ENCODE peak calls at places on chromosomes 1 and 21, in six cellular contexts. K, F, J, M, S and U are unnamed samples.

GRCh38 chr1:47211796-47212269 is 20.2 kb downstream of the TAL1 start:
- DNase-seq in M (peak), S (peak), J (peak), F (no peak), K (no peak), U (no peak)

GRCh38 chr1:232726048-232726779 is 79.0 kb upstream of the MAP10 start:
- DNase-seq in S (no peak), J (no peak), F (no peak), K (no peak), M (peak), U (no peak)

GRCh38 chr1:214573386-214574358 is 22.3 kb upstream of the PTPN14 start:
- DNase-seq in F (no peak), K (no peak), M (no peak), S (no peak), J (no peak), U (peak)

GRCh38 chr21:33374080-33374873 is 28.9 kb upstream of the IFNGR2 start:
- DNase-seq in F (no peak), K (peak), J (peak), M (peak), S (no peak), U (peak)

GRCh38 chr1:8134546-8135235 is 108.6 kb upstream of the ERRFI1 start:
- DNase-seq in M (peak), S (no peak), F (no peak), J (no peak), K (no peak), U (no peak)

GRCh38 chr1:209844695-209845404 is 17.1 kb downstream of the UTP25 start:
- DNase-seq in M (no peak), K (no peak), J (no peak), F (no peak), S (no peak), U (peak)

GRCh38 chr1:177206831-177207230 is 36.1 kb downstream of the BRINP2 start:
- DNase-seq in K (no peak), J (no peak), M (no peak), S (no peak), F (peak), U (no peak)

GRCh38 chr1:208231929-208232360 is 12.2 kb downstream of the PLXNA2 start:
- DNase-seq in J (no peak), M (peak), K (no peak), S (no peak), F (no peak), U (peak)

GRCh38 chr1:54391450-54392071 is 14.6 kb downstream of the SSBP3 start:
- DNase-seq in J (no peak), K (no peak), M (no peak), S (no peak), F (no peak), U (no peak)

GRCh38 chr1:13535227-13535626 is 21.4 kb upstream of the LRRC38 start:
- DNase-seq in S (peak), F (no peak), J (peak), K (no peak), M (no peak), U (no peak)

GRCh38 chr1:25661043-25661807 is 44.6 kb downstream of the MAN1C1 start:
- DNase-seq in K (no peak), M (peak), S (no peak), J (no peak), F (no peak), U (peak)

GRCh38 chr1:181396171-181396670 is 87.1 kb upstream of the CACNA1E start:
- DNase-seq in F (no peak), M (no peak), S (no peak), K (no peak), J (no peak), U (no peak)

GRCh38 chr1:147292635-147293251 is 50.3 kb downstream of the CHD1L start:
- DNase-seq in J (no peak), M (peak), S (no peak), F (peak), K (no peak), U (peak)

GRCh38 chr1:203511513-203511912 is 17.6 kb downstream of the OPTC start:
- DNase-seq in M (no peak), K (no peak), J (no peak), F (no peak), S (no peak), U (no peak)

GRCh38 chr1:16206547-16207317 is 5.7 kb downstream of the ARHGEF19 start:
- DNase-seq in S (peak), F (peak), J (peak), K (peak), M (peak), U (peak)

GRCh38 chr1:200296091-200296661 is 113.7 kb downstream of the ZNF281 start:
- DNase-seq in M (no peak), J (no peak), S (no peak), F (no peak), K (no peak), U (peak)

GRCh38 chr1:77514871-77515776 is 167.3 kb downstream of the ZZZ3 start:
- DNase-seq in M (peak), F (peak), S (no peak), K (peak), J (peak), U (no peak)

GRCh38 chr1:248618878-248619277 is 16.0 kb downstream of the OR2T11 start:
- DNase-seq in K (peak), S (no peak), F (no peak), J (peak), M (peak), U (peak)
- TF ChIP-seq CTCF in K (peak), S (no peak), F (no peak), J (peak), M (peak), U (peak)

GRCh38 chr1:86774305-86775304 is 70.2 kb downstream of the SH3GLB1 start:
- DNase-seq in F (no peak), S (peak), M (peak), J (peak), K (peak), U (peak)
- H3K4me3 ChIP-seq in F (no peak), S (peak), M (peak), J (no peak), K (peak), U (no peak)

GRCh38 chr1:224052767-224053166 is 61.1 kb upstream of the FBXO28 start:
- DNase-seq in K (no peak), F (no peak), M (peak), J (no peak), S (no peak), U (peak)
- TF ChIP-seq CTCF in K (no peak), F (no peak), M (no peak), J (no peak), S (no peak), U (no peak)

GRCh38 chr1:52060822-52061221 is 4.7 kb downstream of the BTF3L4 start:
- DNase-seq in M (no peak), S (no peak), K (no peak), J (no peak), F (no peak), U (no peak)

GRCh38 chr1:52057876-52058275 is 1.8 kb downstream of the BTF3L4 start:
- DNase-seq in S (no peak), J (no peak), M (no peak), K (no peak), F (no peak), U (no peak)

GRCh38 chr1:52057245-52057644 is 1.1 kb downstream of the BTF3L4 start:
- DNase-seq in J (no peak), M (no peak), F (no peak), S (no peak), K (no peak), U (peak)

GRCh38 chr1:52059326-52059725 is 3.2 kb downstream of the BTF3L4 start:
- DNase-seq in S (no peak), F (no peak), J (no peak), M (peak), K (no peak), U (peak)

DNA sequence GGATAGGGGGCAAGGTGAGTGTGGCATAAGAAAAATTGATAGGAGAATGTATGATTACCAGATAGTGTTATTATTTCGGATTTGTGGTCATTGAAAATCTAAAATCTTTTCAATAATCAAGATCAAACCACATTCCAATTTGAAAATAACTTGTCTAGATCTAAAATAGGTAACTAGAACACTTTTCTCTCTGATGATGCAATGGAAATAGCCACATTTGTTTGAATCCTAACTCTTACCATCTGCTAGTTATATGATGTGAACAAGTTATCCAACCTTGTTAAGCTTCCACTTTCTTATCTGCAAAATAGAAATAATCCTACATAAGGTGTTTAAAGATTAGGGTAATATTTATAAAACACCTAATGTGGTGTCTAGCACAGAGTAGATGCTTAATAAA is 3.8 kb downstream of the BTF3L4 start:
- DNase-seq in M (no peak), S (no peak), J (no peak), F (no peak), K (no peak), U (no peak)
- H3K4me3 ChIP-seq in M (no peak), S (no peak), J (no peak), F (no peak), K (no peak), U (no peak)

GRCh38 chr1:59046730-59047157 is 250.2 kb upstream of the FGGY start:
- DNase-seq in F (no peak), K (no peak), S (no peak), J (no peak), M (peak), U (no peak)
- TF ChIP-seq CTCF in F (no peak), K (no peak), S (no peak), J (no peak), M (no peak), U (no peak)